ENCODE peak calls at places on chromosomes 3 and 15, in ten cellular contexts. F, R, H, Y, A, J, Q, P, G and V are unnamed samples.

GRCh38 chr15:80526556-80527340 is 122.6 kb downstream of the ARNT2 start:
- DNase-seq in J (no peak), Y (no peak), R (peak; percentile 76), H (no peak), P (no peak), G (no peak), A (no peak), Q (no peak), F (no peak), V (no peak)

GRCh38 chr3:11381563-11381962 is 109.4 kb downstream of the ATG7 start:
- DNase-seq in R (no peak), Q (no peak), J (no peak), P (no peak), Y (no peak), H (no peak), F (no peak), A (no peak), G (no peak), V (no peak)

GRCh38 chr3:46668116-46668515 is 25.4 kb downstream of the ALS2CL start:
- DNase-seq in G (peak; percentile 47), F (no peak), A (no peak), J (no peak), Y (no peak), Q (no peak), P (no peak), H (peak; percentile 7), R (no peak), V (peak; percentile 87)

GRCh38 chr3:161142486-161142885 is 37.3 kb upstream of the B3GALNT1 start:
- DNase-seq in Y (no peak), H (no peak), A (no peak), G (no peak), J (no peak), Q (no peak), F (no peak), R (peak; percentile 32), P (no peak), V (no peak)

GRCh38 chr3:30693470-30694120 is 87.2 kb downstream of the TGFBR2 start:
- DNase-seq in G (peak; percentile 72), P (peak; percentile 80), A (peak; percentile 44), F (peak; percentile 34), Y (peak; percentile 5), R (peak; percentile 86), Q (peak; percentile 22), H (no peak), J (peak; percentile 16), V (no peak)

GRCh38 chr3:142209655-142210054 is 15.7 kb downstream of the GK5 start:
- DNase-seq in Y (no peak), Q (peak; percentile 22), G (peak; percentile 87), P (peak; percentile 44), H (peak; percentile 78), A (no peak), J (no peak), R (peak; percentile 96), F (no peak), V (no peak)

GRCh38 chr15:33107950-33108349 is 86.6 kb downstream of the FMN1 start:
- DNase-seq in R (no peak), G (no peak), A (no peak), Q (no peak), F (no peak), Y (no peak), H (no peak), J (no peak), P (no peak), V (no peak)

GRCh38 chr3:86743233-86743632 is 247.7 kb downstream of the VGLL3 start:
- DNase-seq in P (no peak), R (no peak), F (no peak), G (no peak), H (no peak), A (no peak), Y (no peak), Q (no peak), J (no peak), V (no peak)

GRCh38 chr15:69562097-69562496 is 109.5 kb downstream of the RPLP1 start:
- DNase-seq in P (no peak), H (no peak), F (no peak), R (no peak), G (no peak), J (no peak), Y (no peak), A (no peak), Q (no peak), V (no peak)

GRCh38 chr15:40338921-40339620 is 1.7 kb downstream of the CCDC9B start:
- DNase-seq in Q (peak; percentile 22), A (no peak), R (peak; percentile 76), Y (no peak), F (no peak), H (no peak), G (peak; percentile 86), P (no peak), J (no peak), V (no peak)

GRCh38 chr3:65793495-65794200 is 245.1 kb downstream of the MAGI1 start:
- DNase-seq in Y (no peak), F (no peak), P (no peak), J (no peak), G (no peak), R (no peak), H (no peak), Q (no peak), A (no peak), V (no peak)

GRCh38 chr3:23198801-23199200 is 4.3 kb upstream of the UBE2E2 start:
- DNase-seq in P (no peak), H (no peak), F (no peak), Y (no peak), G (no peak), Q (no peak), A (no peak), R (no peak), J (no peak), V (no peak)

GRCh38 chr3:152944671-152945070 is 109.7 kb downstream of the P2RY1 start:
- DNase-seq in J (no peak), P (no peak), H (no peak), Y (no peak), R (no peak), A (no peak), Q (no peak), F (no peak), G (no peak), V (no peak)

GRCh38 chr15:92634046-92634445 is 21.5 kb downstream of the FAM174B start:
- DNase-seq in P (no peak), A (peak; percentile 30), R (no peak), G (no peak), Q (no peak), F (no peak), Y (no peak), H (no peak), J (no peak), V (peak; percentile 67)

GRCh38 chr15:80173022-80173759 is 20.4 kb downstream of the FAH start:
- DNase-seq in Q (peak; percentile 75), H (peak; percentile 28), J (peak; percentile 18), R (peak; percentile 70), P (peak; percentile 69), A (peak; percentile 75), Y (peak; percentile 46), F (peak; percentile 79), G (peak; percentile 82), V (no peak)

GRCh38 chr15:55915876-55916567 is 77.4 kb downstream of the NEDD4 start:
- DNase-seq in F (no peak), R (peak; percentile 63), G (no peak), Y (no peak), H (no peak), P (no peak), Q (no peak), J (no peak), A (no peak), V (no peak)

GRCh38 chr15:58077427-58077826 is 11.9 kb upstream of the ALDH1A2 start:
- DNase-seq in G (no peak), P (no peak), A (no peak), Y (no peak), Q (no peak), F (peak; percentile 64), R (no peak), J (no peak), H (no peak), V (no peak)

GRCh38 chr3:59782664-59783063 is 732.8 kb upstream of the CFAP20DC start:
- DNase-seq in H (no peak), G (no peak), R (no peak), P (no peak), F (no peak), Y (no peak), Q (no peak), A (no peak), J (no peak), V (no peak)

GRCh38 chr3:13850161-13850945 is 29.5 kb downstream of the WNT7A start:
- DNase-seq in Q (no peak), F (peak; percentile 6), G (no peak), P (no peak), A (no peak), R (no peak), Y (no peak), H (no peak), J (no peak), V (no peak)

GRCh38 chr3:132561003-132561402 is 36.1 kb upstream of the ACKR4 start:
- DNase-seq in J (no peak), G (no peak), R (no peak), Q (no peak), P (no peak), F (no peak), Y (no peak), A (no peak), H (no peak), V (no peak)